ENCODE peak calls at places on chromosomes 6 and 20, in nine cellular contexts. H is lung, S is neural progenitor cell, T is neural crest cell, Z is heart right ventricle, C is dorsolateral prefrontal cortex, M is RWPE1, B is H9, E is GM23338. U is an unnamed sample.

GRCh38 chr6:23420659-23421350 is 705.2 kb upstream of the NRSN1 start:
- DNase-seq in E (no peak), T (no peak), C (no peak), Z (no peak), S (no peak), B (no peak), M (no peak), H (no peak), U (no peak)

GRCh38 chr20:40294747-40295146 is 394.3 kb downstream of the MAFB start:
- DNase-seq in Z (no peak), E (no peak), H (no peak), M (no peak), C (no peak), T (no peak), B (no peak), S (no peak), U (no peak)

GRCh38 chr6:18551228-18551627 is 164.1 kb downstream of the RNF144B start:
- DNase-seq in C (no peak), B (no peak), E (no peak), M (peak), S (no peak), H (no peak), T (no peak), Z (no peak), U (peak)

GRCh38 chr20:8721098-8721497 is 347.8 kb upstream of the PLCB4 start:
- DNase-seq in M (peak), H (no peak), S (peak), T (peak), E (peak), B (peak), C (peak), Z (no peak), U (peak)

GRCh38 chr6:168311410-168312124 is 8.0 kb downstream of the DACT2 start:
- DNase-seq in Z (no peak), E (no peak), M (no peak), S (no peak), B (no peak), C (no peak), H (no peak), T (no peak), U (no peak)

GRCh38 chr20:57662313-57663240 is 42.4 kb upstream of the ZBP1 start:
- DNase-seq in E (no peak), H (no peak), C (no peak), T (no peak), M (no peak), Z (no peak), B (peak), S (no peak), U (no peak)

GRCh38 chr6:24888967-24889366 is 46.8 kb downstream of the RIPOR2 start:
- DNase-seq in T (no peak), B (no peak), M (no peak), E (no peak), H (no peak), C (no peak), Z (no peak), S (no peak), U (no peak)

GRCh38 chr6:43773050-43773956 is 3.3 kb downstream of the VEGFA start:
- DNase-seq in M (peak), T (no peak), H (peak), S (peak), Z (peak), E (peak), C (no peak), B (peak), U (peak)

GRCh38 chr6:44052419-44053011 is 74.7 kb downstream of the MRPL14 start:
- DNase-seq in S (peak), T (no peak), B (peak), C (peak), M (no peak), Z (no peak), H (no peak), E (peak), U (peak)

GRCh38 chr20:50870572-50871161 is 60.6 kb downstream of the ADNP start:
- DNase-seq in B (peak), E (peak), T (peak), M (no peak), H (no peak), C (no peak), S (peak), Z (no peak), U (no peak)

GRCh38 chr6:112016335-112016734 is 37.6 kb upstream of the CCN6 start:
- DNase-seq in T (no peak), B (no peak), E (no peak), Z (no peak), M (peak), H (no peak), S (no peak), C (no peak), U (peak)

GRCh38 chr20:59938221-59938620 is 1.9 kb downstream of the PPP1R3D start:
- DNase-seq in C (no peak), B (no peak), Z (no peak), H (no peak), E (no peak), S (no peak), T (no peak), M (peak), U (peak)

GRCh38 chr6:91267246-91267645 is 680.4 kb upstream of the MAP3K7 start:
- DNase-seq in C (no peak), B (no peak), M (no peak), T (no peak), E (no peak), H (no peak), Z (no peak), S (peak), U (no peak)

GRCh38 chr6:33983109-33983475 is 162.8 kb downstream of the GRM4 start:
- DNase-seq in Z (no peak), T (no peak), H (peak), S (no peak), E (no peak), C (peak), M (no peak), B (peak), U (peak)

GRCh38 chr6:47308674-47309325 is 905 bp downstream of the TNFRSF21 start:
- DNase-seq in S (peak), E (peak), Z (peak), C (peak), H (no peak), M (peak), T (peak), B (peak), U (no peak)

GRCh38 chr20:56807118-56807517 is 178.0 kb downstream of the TFAP2C start:
- DNase-seq in Z (no peak), H (no peak), T (no peak), E (no peak), M (no peak), C (no peak), S (peak), B (no peak), U (no peak)

GRCh38 chr6:19279137-19279747 is 557.9 kb upstream of the ID4 start:
- DNase-seq in B (no peak), Z (no peak), S (no peak), H (no peak), M (no peak), E (no peak), C (no peak), T (no peak), U (peak)

GRCh38 chr6:1837868-1838267 is 228.2 kb downstream of the FOXC1 start:
- DNase-seq in Z (no peak), T (no peak), M (no peak), H (no peak), S (no peak), C (no peak), E (peak), B (no peak), U (no peak)

GRCh38 chr6:158185729-158186456 is 17.7 kb downstream of the GTF2H5 start:
- DNase-seq in Z (no peak), B (no peak), H (no peak), M (peak), T (no peak), C (no peak), S (no peak), E (no peak), U (peak)

GRCh38 chr6:149174962-149175361 is 142.6 kb upstream of the TAB2 start:
- DNase-seq in C (no peak), H (no peak), Z (no peak), B (no peak), T (no peak), M (no peak), E (no peak), S (no peak), U (no peak)

GRCh38 chr6:120951258-120951657 is 383.0 kb downstream of the TBC1D32 start:
- DNase-seq in Z (no peak), M (no peak), E (no peak), S (no peak), T (no peak), H (no peak), C (no peak), B (no peak), U (no peak)

GRCh38 chr6:157935786-157936185 is 45.9 kb upstream of the SYNJ2 start:
- DNase-seq in C (no peak), S (no peak), H (no peak), Z (no peak), M (no peak), B (no peak), T (no peak), E (no peak), U (no peak)

GRCh38 chr6:96470296-96470695 is 51.3 kb upstream of the UFL1 start:
- DNase-seq in C (no peak), S (no peak), Z (no peak), M (no peak), B (no peak), E (no peak), H (no peak), T (no peak), U (no peak)

GRCh38 chr6:110534731-110535164 is 58.3 kb upstream of the SLC22A16 start:
- DNase-seq in E (no peak), H (no peak), M (no peak), B (no peak), Z (no peak), S (no peak), C (peak), T (no peak), U (peak)
- TF ChIP-seq CTCF in E (no peak), H (no peak), M (no peak), B (no peak), Z (no peak), S (no peak), C (peak), T (no peak), U (no peak)

GRCh38 chr6:79468587-79468986 is 68.6 kb downstream of the LCA5 start:
- DNase-seq in B (no peak), C (no peak), M (no peak), S (no peak), T (no peak), E (no peak), H (no peak), Z (no peak), U (no peak)

GRCh38 chr6:79468116-79468515 is 69.1 kb downstream of the LCA5 start:
- DNase-seq in H (no peak), B (no peak), E (no peak), Z (no peak), M (no peak), S (no peak), C (no peak), T (no peak), U (peak)

GRCh38 chr6:79466222-79466834 is 70.9 kb downstream of the LCA5 start:
- DNase-seq in T (no peak), Z (no peak), C (no peak), S (peak), B (no peak), H (no peak), E (peak), M (peak), U (peak)

GRCh38 chr6:79469381-79470246 is 67.6 kb downstream of the LCA5 start:
- DNase-seq in E (no peak), S (no peak), M (no peak), B (no peak), T (no peak), Z (no peak), C (no peak), H (no peak), U (peak)

DNA sequence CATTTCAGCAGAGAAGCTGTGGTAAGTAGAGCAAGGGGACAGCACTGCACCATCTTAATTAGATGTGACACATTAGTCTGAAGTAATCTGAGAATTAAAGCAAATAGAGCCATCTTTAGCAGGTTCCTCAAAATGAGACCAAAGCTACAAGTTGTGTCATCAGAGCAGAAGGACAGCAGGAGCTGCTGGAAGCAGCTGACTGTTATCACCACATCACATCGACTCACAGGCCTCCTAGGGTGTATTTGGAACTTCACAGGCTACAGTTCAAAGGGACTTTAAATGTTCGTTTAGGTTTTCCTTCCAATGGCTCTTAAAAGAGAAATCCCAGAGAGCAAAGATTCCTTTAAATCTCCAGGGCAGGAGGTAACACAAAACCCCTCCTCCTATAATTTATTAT is 69.5 kb downstream of the LCA5 start:
- DNase-seq in S (peak), Z (no peak), E (peak), T (no peak), C (no peak), M (no peak), B (no peak), H (no peak), U (peak)
- TF ChIP-seq CTCF in S (no peak), Z (no peak), E (no peak), T (no peak), C (no peak), M (no peak), B (no peak), H (no peak), U (peak)

GRCh38 chr20:63740501-63741353 is 1.2 kb downstream of the SLC2A4RG start:
- DNase-seq in B (peak), C (peak), M (peak), T (peak), E (peak), S (peak), Z (peak), H (peak), U (peak)
- TF ChIP-seq CTCF in B (no peak), C (no peak), M (no peak), T (peak), E (no peak), S (no peak), Z (peak), H (no peak), U (no peak)

GRCh38 chr6:41191569-41191968 is 9.4 kb downstream of the TREML2 start:
- DNase-seq in C (no peak), B (peak), Z (peak), M (no peak), E (peak), S (peak), H (no peak), T (peak), U (peak)
- TF ChIP-seq CTCF in C (peak), B (peak), Z (peak), M (no peak), E (peak), S (peak), H (no peak), T (peak), U (peak)

GRCh38 chr6:16739329-16739801 is 21.9 kb downstream of the ATXN1 start:
- DNase-seq in H (no peak), M (peak), B (no peak), Z (no peak), S (peak), T (no peak), C (no peak), E (peak), U (no peak)
- TF ChIP-seq CTCF in H (no peak), M (no peak), B (no peak), Z (peak), S (peak), T (no peak), C (peak), E (peak), U (no peak)

DNA sequence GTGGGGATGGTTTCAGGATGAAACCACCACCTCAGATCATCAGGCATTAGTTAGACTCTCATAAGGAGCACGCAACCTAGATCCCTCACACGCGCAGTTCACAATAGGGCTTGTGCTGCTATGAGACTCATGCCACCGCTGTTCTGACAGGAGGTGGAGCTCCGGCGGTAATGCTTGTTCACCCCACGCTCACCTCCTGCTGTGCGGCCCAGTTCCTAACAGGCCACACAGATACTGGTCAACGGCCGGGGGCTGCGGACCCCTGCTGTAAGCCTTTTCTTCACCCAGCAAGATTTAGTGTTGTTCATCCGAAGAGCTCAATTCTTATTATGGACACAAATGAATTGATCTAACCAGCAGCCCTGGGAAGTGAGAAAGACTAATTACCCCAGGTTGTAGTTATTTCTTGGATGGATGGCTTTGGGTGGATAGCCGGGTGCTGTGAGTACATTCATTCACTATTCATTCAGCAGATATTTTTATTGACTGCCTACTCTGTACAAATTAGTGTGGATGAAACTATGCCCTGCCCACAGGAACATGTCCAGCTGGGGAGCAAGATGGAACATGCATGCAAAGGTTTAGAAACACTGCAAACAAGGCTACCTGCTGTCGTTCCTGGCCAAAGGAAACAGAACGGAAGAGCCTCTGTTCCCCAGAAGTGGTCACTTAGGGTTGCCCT is 57.2 kb downstream of the RIOK1 start:
- DNase-seq in C (no peak), B (no peak), E (no peak), S (peak), M (peak), H (no peak), T (no peak), Z (no peak), U (no peak)
- TF ChIP-seq CTCF in C (no peak), B (no peak), E (no peak), S (no peak), M (no peak), H (no peak), T (no peak), Z (no peak), U (no peak)

DNA sequence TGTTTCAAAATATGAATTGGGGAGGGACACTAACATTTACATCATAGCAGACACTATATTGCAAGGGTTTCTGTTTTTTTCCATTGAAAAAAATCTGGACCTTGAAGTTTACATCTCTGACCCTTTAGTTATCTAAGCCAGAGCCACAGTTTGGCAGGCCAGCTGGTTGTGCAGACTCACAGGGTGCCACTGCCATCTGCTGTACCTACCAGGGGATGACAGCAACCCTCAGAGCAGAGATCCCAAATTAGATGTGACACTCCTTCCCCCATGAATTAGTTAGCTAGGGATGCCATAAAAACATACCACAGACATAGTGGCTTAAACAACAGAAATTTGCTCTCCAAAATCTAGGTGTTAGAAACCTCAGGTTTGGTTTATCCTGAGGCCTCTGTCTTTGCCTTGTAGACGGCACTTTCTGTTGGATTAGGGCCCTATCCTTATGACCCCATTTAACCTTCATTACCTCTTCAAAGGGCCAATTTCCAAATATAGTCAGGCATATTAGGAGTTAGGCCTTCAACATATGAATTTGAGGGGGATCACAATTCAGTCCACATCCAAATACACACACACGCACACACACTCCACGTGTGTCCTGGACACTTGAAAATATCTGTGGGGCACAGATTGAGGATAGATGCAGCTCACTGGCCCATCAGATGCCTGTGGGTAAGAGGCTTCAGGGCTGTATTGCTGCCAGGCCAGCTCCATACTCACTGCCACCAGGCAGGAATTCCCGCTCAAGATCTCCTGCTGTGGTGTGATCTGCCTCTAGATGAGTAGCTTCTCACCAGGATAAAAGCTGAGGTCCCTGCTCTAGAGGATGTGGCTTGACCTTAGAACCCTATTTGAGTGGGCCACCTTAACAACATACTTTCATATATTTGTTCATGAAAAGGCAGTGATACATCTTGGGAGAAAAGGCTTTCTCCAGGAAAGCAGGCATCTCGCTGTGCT is 166.1 kb upstream of the RNF217 start:
- DNase-seq in T (peak), M (peak), Z (peak), C (peak), H (no peak), B (peak), E (peak), S (peak), U (peak)
- TF ChIP-seq CTCF in T (peak), M (peak), Z (peak), C (peak), H (no peak), B (peak), E (peak), S (peak), U (peak)

GRCh38 chr6:104226798-104227444 is 632.8 kb downstream of the HACE1 start:
- DNase-seq in S (no peak), E (no peak), M (no peak), Z (no peak), C (no peak), H (no peak), T (no peak), B (no peak), U (no peak)
- TF ChIP-seq CTCF in S (no peak), E (no peak), M (no peak), Z (no peak), C (no peak), H (no peak), T (no peak), B (no peak), U (no peak)

GRCh38 chr20:36493801-36494114 is 47.6 kb upstream of the MYL9 start:
- DNase-seq in H (peak), M (no peak), S (peak), C (peak), E (no peak), T (no peak), Z (peak), B (no peak), U (peak)

GRCh38 chr20:36496707-36497669 is 44.3 kb upstream of the MYL9 start:
- DNase-seq in B (no peak), H (no peak), S (no peak), C (no peak), M (no peak), Z (no peak), E (no peak), T (no peak), U (no peak)

GRCh38 chr20:36490191-36490590 is 51.1 kb upstream of the MYL9 start:
- DNase-seq in M (no peak), E (no peak), B (no peak), S (no peak), H (no peak), C (no peak), Z (no peak), T (no peak), U (no peak)

GRCh38 chr20:36491901-36492617 is 49.3 kb upstream of the MYL9 start:
- DNase-seq in Z (no peak), B (no peak), H (no peak), E (no peak), C (no peak), T (no peak), M (peak), S (no peak), U (peak)

DNA sequence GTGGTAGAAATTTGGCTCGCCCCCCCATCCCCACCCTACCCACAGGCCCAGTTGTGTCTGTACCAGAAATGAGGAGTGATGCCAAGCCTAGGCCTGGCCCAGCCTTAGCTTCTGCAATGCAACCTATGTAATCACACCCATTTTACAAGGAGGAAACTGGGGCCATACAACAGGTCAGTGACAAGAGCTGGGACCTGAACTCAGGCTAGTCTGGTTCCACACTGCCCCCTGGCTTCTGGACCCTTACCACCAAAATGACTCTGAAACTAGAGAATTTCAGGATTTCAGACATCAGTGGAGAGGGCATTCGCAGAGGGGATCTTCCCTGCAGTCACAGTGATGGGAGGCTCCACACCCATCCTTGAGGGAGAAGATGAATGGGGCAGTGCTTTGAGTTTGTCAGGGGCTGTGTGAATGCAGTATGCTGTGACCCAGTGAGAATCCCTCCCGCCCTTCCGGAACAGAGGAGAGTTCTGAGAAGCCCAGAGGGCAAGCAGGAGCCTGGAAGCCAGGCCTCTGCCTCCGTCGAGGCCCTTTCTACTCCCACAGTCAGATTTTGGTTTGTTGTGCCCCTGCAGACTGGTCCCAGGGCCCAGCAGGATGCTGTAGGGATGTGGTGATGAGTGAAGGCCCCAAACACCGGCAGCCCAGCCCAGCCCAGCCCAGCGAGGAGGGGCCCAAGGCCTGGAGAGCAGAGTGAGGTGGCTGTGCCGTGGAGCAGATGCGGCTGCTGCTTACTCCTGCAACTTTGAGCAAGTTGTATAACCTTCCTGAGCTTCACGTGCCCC is 48.1 kb upstream of the MYL9 start:
- DNase-seq in T (no peak), E (peak), Z (no peak), C (no peak), B (peak), M (no peak), S (peak), H (no peak), U (no peak)
- TF ChIP-seq CTCF in T (peak), E (peak), Z (peak), C (peak), B (peak), M (no peak), S (peak), H (no peak), U (peak)